ENCODE peak calls at places on chromosomes 4 and X, in seven cellular contexts. A, C, K, R, D, U and M are unnamed samples.

GRCh38 chr4:15077969-15078368 is 75.7 kb downstream of the CPEB2 start:
- DNase-seq in A (no peak), C (no peak), K (no peak), R (no peak), D (no peak), U (peak), M (no peak)

GRCh38 chrX:152843852-152844251 is 13.0 kb downstream of the NSDHL start:
- DNase-seq in A (no peak), C (no peak), K (no peak), R (no peak), D (no peak), U (no peak), M (no peak)

GRCh38 chrX:15848576-15848975 is 6.0 kb downstream of the AP1S2 start:
- DNase-seq in A (no peak), C (no peak), K (no peak), R (no peak), D (no peak), U (no peak), M (no peak)

GRCh38 chr4:186918466-186918865 is 194.8 kb upstream of the FAT1 start:
- DNase-seq in A (no peak), C (no peak), K (no peak), R (no peak), D (no peak), U (no peak), M (no peak)

GRCh38 chrX:17007134-17007768 is 60.8 kb downstream of the REPS2 start:
- DNase-seq in A (no peak), C (no peak), K (no peak), R (no peak), D (no peak), U (peak), M (no peak)

GRCh38 chrX:81120936-81121351 is 80.8 kb downstream of the HMGN5 start:
- DNase-seq in A (no peak), C (peak), K (no peak), R (peak), D (peak), U (peak), M (no peak)

GRCh38 chr4:84490663-84491062 is 8.4 kb downstream of the NKX6-1 start:
- DNase-seq in A (no peak), C (no peak), K (no peak), R (no peak), D (no peak), U (no peak), M (no peak)

GRCh38 chr4:39786838-39787237 is 88.9 kb downstream of the UBE2K start:
- DNase-seq in A (no peak), C (no peak), K (no peak), R (no peak), D (no peak), U (no peak), M (no peak)